ENCODE peak calls at places on chromosomes 11 and 22, in five cellular contexts. K is fibroblast of lung, P is GM23248, G is keratinocyte, D is GM23338. N is an unnamed sample.

GRCh38 chr11:45355706-45356041 is 69.5 kb upstream of the SYT13 start:
- DNase-seq in K (no peak), P (no peak), G (no peak), D (no peak), N (no peak)

GRCh38 chr11:134118016-134118415 is 49.1 kb downstream of the JAM3 start:
- DNase-seq in K (peak), P (peak), G (no peak), D (no peak), N (peak)

GRCh38 chr11:1519028-1519736 is 32.6 kb upstream of the MOB2 start:
- DNase-seq in K (no peak), P (no peak), G (no peak), D (no peak), N (no peak)

GRCh38 chr11:587978-588380 is 11.7 kb downstream of the PHRF1 start:
- DNase-seq in K (peak), P (peak), G (no peak), D (no peak), N (peak)

GRCh38 chr22:42310301-42310981 is 40.0 kb upstream of the TCF20 start:
- DNase-seq in K (no peak), P (no peak), G (no peak), D (no peak), N (no peak)

GRCh38 chr11:23749762-23750430 is 747.0 kb upstream of the LUZP2 start:
- DNase-seq in K (no peak), P (peak), G (no peak), D (no peak), N (no peak)

GRCh38 chr11:84345597-84345996 is 1059.4 kb upstream of the CCDC90B start:
- DNase-seq in K (no peak), P (no peak), G (no peak), D (no peak), N (no peak)

GRCh38 chr11:10770626-10771254 is 19.7 kb downstream of the CTR9 start:
- DNase-seq in K (peak), P (peak), G (no peak), D (peak), N (peak)

GRCh38 chr11:35623708-35624168 is 5.5 kb downstream of the FJX1 start:
- DNase-seq in K (peak), P (peak), G (peak), D (no peak), N (peak)

GRCh38 chr22:23223566-23224317 is 43.4 kb downstream of the BCR start:
- DNase-seq in K (no peak), P (no peak), G (no peak), D (no peak), N (no peak)

GRCh38 chr11:10990637-10991036 is 132.8 kb upstream of the ZBED5 start:
- DNase-seq in K (peak), P (peak), G (no peak), D (no peak), N (no peak)

GRCh38 chr11:44749160-44749559 is 22.4 kb downstream of the TSPAN18 start:
- DNase-seq in K (no peak), P (no peak), G (no peak), D (no peak), N (no peak)

GRCh38 chr11:110076388-110076965 is 16.7 kb upstream of the ZC3H12C start:
- DNase-seq in K (no peak), P (peak), G (no peak), D (peak), N (no peak)

GRCh38 chr22:20235453-20235991 is 32.6 kb downstream of the RTN4R start:
- DNase-seq in K (no peak), P (no peak), G (no peak), D (no peak), N (no peak)

GRCh38 chr22:20234760-20235452 is 33.2 kb downstream of the RTN4R start:
- DNase-seq in K (no peak), P (no peak), G (no peak), D (no peak), N (no peak)

GRCh38 chr22:20232781-20233180 is 35.3 kb downstream of the RTN4R start:
- DNase-seq in K (no peak), P (no peak), G (no peak), D (no peak), N (no peak)

GRCh38 chr22:20233351-20234313 is 34.5 kb downstream of the RTN4R start:
- DNase-seq in K (no peak), P (no peak), G (no peak), D (no peak), N (no peak)

DNA sequence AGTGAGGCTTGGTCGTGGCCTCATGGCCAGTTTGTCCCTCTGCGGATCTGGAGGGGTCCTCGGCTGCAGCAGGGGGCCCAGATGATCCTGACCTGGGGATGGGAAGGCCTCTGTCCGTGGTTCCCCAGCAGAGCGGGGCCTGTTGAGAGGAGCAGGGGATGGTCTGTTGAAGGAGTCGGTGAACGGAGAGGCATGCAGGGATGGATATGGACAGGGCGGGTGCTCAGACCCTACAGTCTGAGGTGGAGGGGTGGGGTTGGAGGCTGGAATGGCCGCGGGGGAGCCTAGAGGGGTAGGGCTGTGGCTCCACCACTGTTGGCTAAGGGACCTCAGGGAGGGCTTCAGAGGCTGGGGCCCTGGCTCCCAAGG is 33.8 kb downstream of the RTN4R start:
- DNase-seq in K (no peak), P (no peak), G (no peak), D (no peak), N (no peak)
- TF ChIP-seq EZH2 in K (no peak), P (no peak), G (no peak), D (no peak), N (no peak)

GRCh38 chr11:122671270-122671906 is 15.9 kb downstream of the UBASH3B start:
- DNase-seq in K (no peak), P (no peak), G (no peak), D (no peak), N (no peak)
- H3K4me2 ChIP-seq in K (peak), P (no peak), G (no peak), D (no peak), N (no peak)

GRCh38 chr11:115552151-115552550 is 47.9 kb upstream of the CADM1 start:
- DNase-seq in K (no peak), P (no peak), G (no peak), D (no peak), N (no peak)
- TF ChIP-seq EZH2 in K (no peak), P (no peak), G (no peak), D (no peak), N (no peak)

DNA sequence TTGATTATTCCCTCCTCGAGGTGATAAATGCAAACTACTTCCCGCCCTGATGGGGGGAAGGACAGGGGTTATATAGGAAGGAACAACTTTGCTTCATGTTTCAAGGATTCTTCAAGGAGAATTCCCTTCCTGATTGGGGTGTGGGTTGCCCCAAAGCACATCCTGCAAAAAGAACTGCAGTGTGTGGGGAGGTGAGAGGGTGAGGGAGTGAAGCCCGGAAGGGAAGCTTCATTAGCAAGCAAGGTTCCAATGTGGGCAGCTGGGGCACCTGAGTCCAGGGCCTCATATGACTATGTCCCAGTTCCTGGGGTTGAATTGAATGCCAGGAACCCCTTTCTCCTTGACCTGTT is 326.0 kb downstream of the MN1 start:
- DNase-seq in K (no peak), P (no peak), G (no peak), D (no peak), N (no peak)
- H3K4me2 ChIP-seq in K (no peak), P (peak), G (peak), D (peak), N (peak)

DNA sequence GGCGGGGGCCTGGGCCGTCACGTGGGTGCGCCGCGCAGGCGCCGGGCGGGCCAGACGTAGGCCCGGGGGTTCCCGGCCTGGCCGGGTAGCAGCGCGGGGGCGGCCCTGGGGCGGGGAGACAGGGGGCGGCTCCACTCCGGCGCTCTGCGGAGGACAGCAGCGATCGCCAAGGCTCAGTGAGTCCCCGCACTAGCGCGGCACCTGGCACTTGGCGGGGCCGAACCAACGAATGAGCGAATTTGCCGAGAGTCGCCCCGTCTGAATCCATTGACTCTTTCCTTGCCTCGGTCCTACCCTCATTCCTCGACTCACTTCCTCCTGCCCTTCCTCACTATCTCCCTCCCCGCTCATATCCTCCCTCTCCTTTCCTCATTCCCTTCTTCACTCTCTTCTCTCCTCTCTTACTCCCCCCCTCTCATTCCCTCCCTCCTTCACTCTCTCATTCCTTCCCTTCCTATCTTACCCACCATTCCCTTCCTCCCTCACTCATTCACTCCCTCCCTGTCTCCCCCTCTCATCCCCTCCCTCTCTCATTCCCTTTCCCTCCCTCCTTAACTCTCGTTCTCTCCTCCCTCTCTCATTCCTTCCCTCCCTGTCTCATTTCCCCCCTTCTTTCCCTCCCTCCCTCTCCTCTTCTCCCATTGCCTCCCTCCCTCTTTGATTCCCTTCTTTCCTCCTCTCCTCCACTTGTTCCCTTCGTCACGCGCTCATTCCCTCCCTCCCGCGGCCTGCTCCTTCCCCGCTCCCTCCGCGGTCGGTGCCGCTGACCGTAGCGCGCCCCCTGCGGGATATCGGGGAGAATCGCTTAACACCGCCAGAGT is 476 bp upstream of the KLHL22 start:
- DNase-seq in K (peak), P (peak), G (no peak), D (peak), N (peak)
- TF ChIP-seq EZH2 in K (no peak), P (no peak), G (no peak), D (no peak), N (no peak)

GRCh38 chr11:82974135-82974534 is 72.6 kb downstream of the DDIAS start:
- DNase-seq in K (no peak), P (no peak), G (no peak), D (no peak), N (no peak)

GRCh38 chr11:82967381-82967780 is 65.8 kb downstream of the DDIAS start:
- DNase-seq in K (no peak), P (no peak), G (no peak), D (no peak), N (no peak)

GRCh38 chr11:82972103-82972502 is 70.6 kb downstream of the DDIAS start:
- DNase-seq in K (no peak), P (no peak), G (no peak), D (no peak), N (no peak)

GRCh38 chr11:82969811-82970210 is 68.3 kb downstream of the DDIAS start:
- DNase-seq in K (no peak), P (no peak), G (no peak), D (no peak), N (no peak)
- H3K4me2 ChIP-seq in K (no peak), P (no peak), G (no peak), D (no peak), N (no peak)